ENCODE peak calls at places on chromosome 22, in four cellular contexts. D is fibroblast of mammary gland; M is NB4; Y is CD4-positive, alpha-beta T cell. H is an unnamed sample.

GRCh38 chr22:19085233-19086043 is 36.8 kb downstream of the DGCR2 start:
- DNase-seq in Y (no peak), D (peak), M (peak), H (no peak)

GRCh38 chr22:17789379-17790200 is 15.3 kb upstream of the BID start:
- DNase-seq in Y (no peak), D (no peak), M (no peak), H (no peak)

GRCh38 chr22:26086359-26086758 is 82.9 kb upstream of the SEZ6L start:
- DNase-seq in D (no peak), Y (no peak), M (peak), H (no peak)

GRCh38 chr22:25666308-25666707 is 75.7 kb upstream of the MYO18B start:
- DNase-seq in Y (no peak), M (peak), D (peak), H (no peak)

GRCh38 chr22:28930357-28931007 is 47.1 kb downstream of the ZNRF3 start:
- DNase-seq in M (no peak), Y (no peak), D (no peak), H (peak)

GRCh38 chr22:42172385-42173172 is 42.0 kb upstream of the CYP2D6 start:
- DNase-seq in Y (no peak), D (peak), M (no peak), H (no peak)

GRCh38 chr22:17563936-17564391 is 666 bp downstream of the SLC25A18 start:
- DNase-seq in M (no peak), D (peak), Y (no peak), H (no peak)

GRCh38 chr22:46071451-46072029 is 78.8 kb upstream of the PPARA start:
- DNase-seq in D (peak), Y (peak), M (peak), H (peak)

GRCh38 chr22:42869463-42869862 is 12.4 kb upstream of the ARFGAP3 start:
- DNase-seq in D (no peak), M (no peak), Y (no peak), H (no peak)

GRCh38 chr22:42500164-42500835 is 19.3 kb downstream of the RRP7A start:
- DNase-seq in Y (peak), M (no peak), D (peak), H (peak)

GRCh38 chr22:27456696-27457503 is 344.7 kb downstream of the MN1 start:
- DNase-seq in Y (no peak), M (no peak), D (peak), H (no peak)

GRCh38 chr22:36238348-36239149 is 778 bp downstream of the APOL2 start:
- DNase-seq in D (no peak), Y (no peak), M (peak), H (no peak)

GRCh38 chr22:17410576-17410975 is 41.3 kb downstream of the CECR2 start:
- DNase-seq in M (no peak), Y (no peak), D (peak), H (no peak)

GRCh38 chr22:39432361-39432811 is 24.4 kb upstream of the MGAT3 start:
- DNase-seq in D (no peak), M (no peak), Y (no peak), H (no peak)

GRCh38 chr22:19357270-19358105 is 66.0 kb upstream of the CLTCL1 start:
- DNase-seq in D (peak), M (no peak), Y (no peak), H (peak)

GRCh38 chr22:46029574-46030200 is 52.7 kb upstream of the WNT7B start:
- DNase-seq in Y (no peak), D (no peak), M (no peak), H (no peak)

GRCh38 chr22:31625257-31625640 is 36.8 kb downstream of the PISD start:
- DNase-seq in Y (no peak), M (no peak), D (no peak), H (no peak)

GRCh38 chr22:46942816-46943783 is 180.7 kb downstream of the TBC1D22A start:
- DNase-seq in D (peak), M (no peak), Y (no peak), H (no peak)

GRCh38 chr22:30519842-30520425 is 14.4 kb upstream of the SEC14L4 start:
- DNase-seq in Y (no peak), M (no peak), D (no peak), H (no peak)

GRCh38 chr22:17241571-17242310 is 22.5 kb upstream of the ADA2 start:
- DNase-seq in D (no peak), Y (no peak), M (peak), H (no peak)

GRCh38 chr22:33379836-33380235 is 321.7 kb upstream of the SYN3 start:
- DNase-seq in Y (no peak), D (no peak), M (no peak), H (no peak)

GRCh38 chr22:31094741-31095140 is 12.6 kb downstream of the SELENOM start:
- DNase-seq in Y (no peak), M (no peak), D (no peak), H (no peak)

GRCh38 chr22:33971561-33971961 is 51.3 kb upstream of the LARGE1 start:
- DNase-seq in Y (no peak), M (peak), D (no peak), H (no peak)

GRCh38 chr22:32502346-32502745 is 27.7 kb downstream of the FBXO7 start:
- DNase-seq in Y (no peak), M (no peak), D (no peak), H (no peak)

GRCh38 chr22:35783943-35784614 is 66.4 kb downstream of the APOL5 start:
- DNase-seq in Y (no peak), M (no peak), D (peak), H (no peak)

GRCh38 chr22:42696331-42696967 is 24.2 kb downstream of the A4GALT start:
- DNase-seq in Y (no peak), D (no peak), M (no peak), H (no peak)

GRCh38 chr22:19287889-19288288 is 3.6 kb downstream of the CLTCL1 start:
- DNase-seq in M (no peak), Y (no peak), D (peak), H (peak)

GRCh38 chr22:44097263-44098020 is 73.3 kb downstream of the PARVB start:
- DNase-seq in D (no peak), M (no peak), Y (no peak), H (no peak)

GRCh38 chr22:46750530-46750800 is 12.0 kb upstream of the TBC1D22A start:
- DNase-seq in Y (no peak), D (no peak), M (no peak), H (no peak)

GRCh38 chr22:46881373-46882118 is 119.1 kb downstream of the TBC1D22A start:
- DNase-seq in M (no peak), Y (no peak), D (peak), H (no peak)

GRCh38 chr22:26485013-26485412 is 1.3 kb downstream of the SRRD start:
- DNase-seq in Y (no peak), M (no peak), D (peak), H (no peak)

GRCh38 chr22:31812977-31813605 is 59.3 kb downstream of the DEPDC5 start:
- DNase-seq in Y (no peak), M (no peak), D (no peak), H (no peak)

GRCh38 chr22:35301370-35301874 is 1.7 kb downstream of the TOM1 start:
- DNase-seq in Y (no peak), D (peak), M (peak), H (peak)

GRCh38 chr22:30694171-30694637 is 470 bp upstream of the OSBP2 start:
- DNase-seq in D (peak), M (peak), Y (peak), H (no peak)

GRCh38 chr22:45164217-45165123 is 745 bp downstream of the NUP50 start:
- DNase-seq in Y (no peak), D (peak), M (peak), H (no peak)

GRCh38 chr22:43925433-43926348 is 2.1 kb downstream of the PNPLA3 start:
- DNase-seq in M (no peak), D (no peak), Y (no peak), H (no peak)

GRCh38 chr22:46397514-46397913 is 62.0 kb downstream of the TRMU start:
- DNase-seq in Y (no peak), M (no peak), D (no peak), H (no peak)

GRCh38 chr22:32478994-32479393 is 4.4 kb downstream of the FBXO7 start:
- DNase-seq in Y (no peak), D (peak), M (no peak), H (no peak)

GRCh38 chr22:32723632-32724031 is 77.9 kb upstream of the TIMP3 start:
- DNase-seq in Y (peak), M (peak), D (peak), H (peak)

DNA sequence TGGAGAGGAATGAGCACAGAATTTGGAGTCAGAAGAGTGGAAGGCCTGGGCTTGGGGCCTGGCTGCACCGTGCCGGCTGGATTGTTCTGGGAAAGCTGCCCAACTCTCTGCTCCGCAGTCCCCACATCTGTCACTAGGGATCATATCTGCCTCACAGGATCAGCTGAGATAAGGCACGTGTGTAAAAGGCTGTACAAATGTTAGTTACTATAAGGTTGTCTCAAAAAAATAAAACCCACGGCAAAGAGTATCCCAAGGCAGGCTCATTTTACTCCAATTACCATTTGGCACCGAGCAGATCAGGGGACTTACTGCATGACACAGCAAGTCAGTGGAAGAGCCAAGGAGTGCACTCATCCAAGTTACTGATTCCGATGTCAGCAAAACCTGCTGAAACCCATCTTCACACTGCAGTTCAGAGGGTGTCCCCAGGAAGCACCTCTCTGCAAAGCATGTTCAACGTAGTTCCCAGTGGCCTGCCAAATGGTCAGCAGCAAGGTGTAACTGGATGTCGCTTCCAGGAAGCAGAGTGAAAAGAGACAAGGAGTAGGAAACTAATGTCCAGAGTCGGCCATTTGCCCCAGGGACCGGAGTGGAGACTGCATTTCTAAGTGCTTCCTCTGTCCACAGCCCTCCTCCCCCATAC is 18.1 kb upstream of the MRTFA start:
- DNase-seq in D (peak), M (no peak), Y (no peak), H (peak)
- TF ChIP-seq CTCF in D (peak), M (no peak), Y (no peak), H (peak)

GRCh38 chr22:22768885-22769284 is 118.7 kb upstream of the IGLL5 start:
- DNase-seq in M (no peak), Y (no peak), D (no peak), H (no peak)

GRCh38 chr22:22771696-22772377 is 115.8 kb upstream of the IGLL5 start:
- DNase-seq in M (peak), Y (no peak), D (no peak), H (no peak)

GRCh38 chr22:22770881-22771280 is 116.7 kb upstream of the IGLL5 start:
- DNase-seq in Y (no peak), D (no peak), M (no peak), H (no peak)

GRCh38 chr22:22769434-22770279 is 118.0 kb upstream of the IGLL5 start:
- DNase-seq in D (no peak), Y (no peak), M (no peak), H (no peak)

GRCh38 chr22:22770280-22770871 is 117.2 kb upstream of the IGLL5 start:
- DNase-seq in D (peak), M (peak), Y (peak), H (no peak)
- TF ChIP-seq CTCF in D (peak), M (peak), Y (peak), H (peak)

GRCh38 chr22:48566741-48567140 is 1260.9 kb downstream of the BRD1 start:
- DNase-seq in D (no peak), M (no peak), Y (no peak), H (no peak)

GRCh38 chr22:48563966-48564330 is 1263.7 kb downstream of the BRD1 start:
- DNase-seq in M (no peak), D (no peak), Y (no peak), H (no peak)

GRCh38 chr22:48564995-48565394 is 1262.7 kb downstream of the BRD1 start:
- DNase-seq in M (no peak), D (no peak), Y (no peak), H (no peak)

GRCh38 chr22:48567213-48567975 is 1260.3 kb downstream of the BRD1 start:
- DNase-seq in Y (no peak), M (peak), D (no peak), H (no peak)

DNA sequence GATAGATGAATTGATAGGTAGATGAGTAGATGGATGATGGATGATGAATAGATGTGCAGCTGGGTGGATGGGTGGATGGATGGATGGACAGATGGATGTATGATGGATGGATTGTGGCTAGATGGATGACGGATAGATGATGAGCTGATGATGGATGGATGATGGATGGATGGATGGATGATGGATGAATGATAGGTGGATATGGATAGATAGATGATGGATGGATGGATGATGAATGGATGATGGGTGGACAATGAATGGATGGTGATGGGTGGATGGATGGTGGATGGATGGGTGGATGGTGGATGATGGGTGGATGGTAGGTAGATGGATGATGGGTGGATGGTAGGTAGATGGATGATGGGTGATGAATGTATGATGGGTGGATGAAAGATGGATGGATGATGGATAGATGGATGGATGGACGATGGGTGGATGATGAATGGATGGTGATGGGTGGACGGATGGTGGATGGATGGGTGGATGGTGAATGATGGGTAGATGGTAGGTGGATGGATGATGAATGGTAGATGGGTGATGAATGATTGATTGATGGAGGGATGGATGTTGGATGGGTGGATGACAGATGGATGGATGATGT is 1261.7 kb downstream of the BRD1 start:
- DNase-seq in M (no peak), D (no peak), Y (no peak), H (no peak)
- TF ChIP-seq CTCF in M (no peak), D (no peak), Y (no peak), H (no peak)

DNA sequence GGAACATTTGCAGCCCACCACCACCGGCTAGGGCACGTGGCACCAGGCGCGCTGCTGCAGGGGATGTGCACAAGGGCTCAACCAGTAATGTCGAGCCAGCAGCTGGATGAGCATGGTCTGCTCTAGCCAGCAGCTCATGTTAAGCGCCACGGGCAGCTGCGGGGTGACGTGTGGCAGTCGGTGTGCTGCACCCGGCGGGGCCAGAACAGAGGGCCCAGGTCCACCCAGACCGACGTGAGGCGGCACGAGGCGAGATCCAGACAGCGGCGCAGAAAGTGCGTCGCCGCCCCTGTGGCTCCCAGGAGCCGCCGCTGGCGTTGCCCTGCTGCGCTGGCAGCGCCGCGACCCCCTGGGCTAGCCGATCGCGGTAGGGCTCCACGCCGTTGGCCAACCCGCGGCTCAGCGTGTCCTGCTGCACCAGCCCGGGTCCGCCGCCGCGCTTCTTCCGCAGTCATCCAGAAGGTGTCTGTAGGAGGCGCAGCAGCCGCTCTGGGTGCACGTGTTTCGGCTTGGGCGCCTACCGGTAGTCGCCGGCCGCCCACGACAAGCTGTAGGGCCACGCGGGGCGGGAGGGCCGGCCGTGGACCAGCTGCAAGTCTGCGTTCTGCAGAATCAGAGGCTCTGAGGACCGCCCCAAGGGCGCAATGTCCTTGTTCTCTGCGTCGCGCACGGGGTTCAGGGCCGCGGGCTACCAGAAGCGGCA is 4.6 kb upstream of the GALR3 start:
- DNase-seq in Y (peak), D (peak), M (no peak), H (no peak)
- TF ChIP-seq CTCF in Y (no peak), D (no peak), M (no peak), H (peak)